ENCODE peak calls at places on chromosomes 6 and 20, in four cellular contexts. K is fibroblast of mammary gland; E is lower lobe of right lung; Y is CD8-positive, alpha-beta memory T cell. X is an unnamed sample.

GRCh38 chr6:107708435-107708834 is 115.7 kb downstream of the SCML4 start:
- DNase-seq in K (no peak), E (no peak), Y (no peak), X (no peak)

GRCh38 chr6:85405175-85405852 is 44.6 kb upstream of the NT5E start:
- DNase-seq in K (peak; percentile 37), E (no peak), Y (peak; percentile 15), X (peak; percentile 17)

GRCh38 chr20:10771435-10772140 is 97.8 kb upstream of the JAG1 start:
- DNase-seq in K (no peak), E (no peak), Y (no peak), X (no peak)

GRCh38 chr20:45061244-45061643 is 39.7 kb downstream of the KCNS1 start:
- DNase-seq in K (peak; percentile 90), E (no peak), Y (no peak), X (peak; percentile 95)

GRCh38 chr6:15411766-15412165 is 165.9 kb downstream of the JARID2 start:
- DNase-seq in K (no peak), E (no peak), Y (no peak), X (no peak)

GRCh38 chr6:54980511-54981275 is 134.1 kb downstream of the FAM83B start:
- DNase-seq in K (peak; percentile 69), E (no peak), Y (no peak), X (peak; percentile 53)

GRCh38 chr6:153484056-153484455 is 353.0 kb upstream of the RGS17 start:
- DNase-seq in K (no peak), E (no peak), Y (no peak), X (no peak)

GRCh38 chr20:10936786-10937185 is 263.0 kb upstream of the JAG1 start:
- DNase-seq in K (no peak), E (no peak), Y (no peak), X (no peak)

GRCh38 chr6:105019285-105019684 is 62.4 kb downstream of the LIN28B start:
- DNase-seq in K (no peak), E (no peak), Y (no peak), X (no peak)

GRCh38 chr6:27188206-27188884 is 59.2 kb upstream of the PRSS16 start:
- DNase-seq in K (peak; percentile 78), E (peak; percentile 59), Y (no peak), X (peak; percentile 91)

GRCh38 chr6:94751641-94752329 is 825.5 kb upstream of the MANEA start:
- DNase-seq in K (no peak), E (no peak), Y (no peak), X (no peak)

GRCh38 chr6:135090819-135091218 is 36.2 kb upstream of the HBS1L start:
- DNase-seq in K (no peak), E (no peak), Y (no peak), X (no peak)

GRCh38 chr6:159716247-159717086 is 10.8 kb upstream of the WTAP start:
- DNase-seq in K (peak; percentile 99), E (no peak), Y (no peak), X (peak; percentile 98)

GRCh38 chr6:14822689-14823088 is 423.2 kb upstream of the JARID2 start:
- DNase-seq in K (peak; percentile 67), E (no peak), Y (no peak), X (peak; percentile 22)

GRCh38 chr6:42796171-42796570 is 14.3 kb downstream of the BICRAL start:
- DNase-seq in K (no peak), E (no peak), Y (no peak), X (no peak)

GRCh38 chr20:17611540-17612286 is 41.8 kb downstream of the DSTN start:
- DNase-seq in K (peak; percentile 30), E (peak; percentile 58), Y (no peak), X (peak; percentile 67)

GRCh38 chr6:11606287-11606686 is 68.7 kb downstream of the TMEM170B start:
- DNase-seq in K (no peak), E (no peak), Y (no peak), X (no peak)

GRCh38 chr6:11608600-11609323 is 71.2 kb downstream of the TMEM170B start:
- DNase-seq in K (no peak), E (no peak), Y (no peak), X (no peak)

GRCh38 chr6:11609324-11610071 is 71.9 kb downstream of the TMEM170B start:
- DNase-seq in K (peak; percentile 38), E (peak; percentile 55), Y (no peak), X (peak; percentile 96)

GRCh38 chr6:11605507-11605905 is 68.0 kb downstream of the TMEM170B start:
- DNase-seq in K (no peak), E (no peak), Y (no peak), X (no peak)

DNA sequence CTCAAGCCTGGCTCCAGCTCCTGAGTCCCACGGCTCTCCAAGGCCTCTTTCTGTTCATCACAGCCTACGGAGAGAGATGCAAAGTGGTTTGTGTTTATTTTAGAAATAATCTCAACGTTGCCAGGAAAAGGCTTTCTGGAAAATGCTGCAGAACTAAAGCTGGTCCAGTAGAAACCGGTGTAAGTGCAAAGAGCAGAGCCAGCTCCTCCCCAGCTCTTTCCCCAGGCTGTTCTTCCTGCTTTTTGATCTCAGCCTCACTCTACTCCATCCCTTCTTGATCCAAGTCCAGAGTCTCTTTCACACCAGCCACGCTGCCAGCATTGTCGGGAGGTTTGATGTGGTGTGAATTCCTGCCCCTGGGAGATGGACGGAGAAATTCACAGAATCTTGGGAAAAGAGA is 69.8 kb downstream of the TMEM170B start:
- DNase-seq in K (no peak), E (no peak), Y (no peak), X (no peak)
- H3K4me3 ChIP-seq in K (no peak overlapping the region), E (no peak overlapping the region), Y (no peak overlapping the region), X (no peak overlapping the region)

DNA sequence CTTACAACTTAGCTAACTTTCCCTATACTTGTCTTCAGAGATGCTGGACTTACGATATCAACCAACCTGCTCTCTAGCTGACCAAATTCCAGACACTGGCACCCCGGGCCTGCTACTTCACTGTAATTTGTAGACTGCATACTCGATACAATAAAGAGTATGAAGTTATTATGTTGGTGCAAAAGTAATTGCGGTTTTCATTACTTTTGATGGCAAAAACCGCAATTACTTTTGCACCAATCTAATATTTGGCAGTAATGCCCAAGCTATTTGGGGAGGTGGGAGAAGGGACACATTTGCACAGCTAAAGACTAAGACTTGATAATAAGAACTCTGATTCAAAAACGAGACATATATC is 34.9 kb upstream of the ARHGAP18 start:
- DNase-seq in K (no peak), E (no peak), Y (no peak), X (no peak)
- H3K4me3 ChIP-seq in K (no peak overlapping the region), E (no peak overlapping the region), Y (no peak overlapping the region), X (no peak overlapping the region)

DNA sequence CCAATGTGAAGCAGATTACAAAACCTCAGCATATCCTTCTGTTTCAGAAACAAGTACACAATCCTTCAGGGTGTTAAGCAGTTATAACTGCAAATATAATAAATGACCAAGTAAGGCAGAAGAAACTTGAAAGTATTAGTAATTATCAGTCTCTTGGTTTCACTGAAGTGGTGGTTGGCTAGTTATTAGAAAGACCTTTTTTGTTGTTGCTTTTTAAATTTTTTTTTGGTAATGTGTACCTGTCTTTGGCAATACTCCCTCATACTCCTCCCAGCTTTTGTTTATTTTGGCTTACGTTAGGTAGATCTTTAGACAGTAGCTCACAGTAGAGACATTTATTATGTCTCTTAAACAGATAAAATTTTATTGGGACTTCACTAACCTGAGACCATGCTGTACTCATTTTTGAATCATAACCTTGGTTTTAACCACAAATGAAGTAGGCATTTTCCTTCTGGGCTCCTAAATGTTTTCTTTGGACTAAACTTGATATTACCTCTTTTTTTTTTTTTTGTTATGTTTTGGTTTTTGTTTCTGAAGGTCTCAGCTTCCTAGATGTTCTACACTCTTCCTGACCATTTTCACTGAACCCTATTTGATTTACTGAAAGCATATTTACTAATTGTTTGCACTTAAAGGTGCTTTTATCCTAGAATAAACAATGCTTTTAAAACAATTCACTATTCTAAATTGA is 6.4 kb downstream of the CD2AP start:
- DNase-seq in K (peak; percentile 71), E (no peak), Y (no peak), X (peak; percentile 65)
- H3K4me3 ChIP-seq in K (no peak overlapping the region), E (no peak overlapping the region), Y (no peak overlapping the region), X (peak overlapping the region; percentile 60)

GRCh38 chr20:23166563-23166962 is 80.4 kb upstream of the CD93 start:
- DNase-seq in K (no peak), E (no peak), Y (no peak), X (no peak)

GRCh38 chr20:23164176-23164601 is 78.1 kb upstream of the CD93 start:
- DNase-seq in K (no peak), E (no peak), Y (no peak), X (no peak)

GRCh38 chr20:23165964-23166363 is 79.8 kb upstream of the CD93 start:
- DNase-seq in K (no peak), E (no peak), Y (no peak), X (no peak)

GRCh38 chr20:23165307-23165750 is 79.2 kb upstream of the CD93 start:
- DNase-seq in K (no peak), E (peak; percentile 20), Y (no peak), X (no peak)

DNA sequence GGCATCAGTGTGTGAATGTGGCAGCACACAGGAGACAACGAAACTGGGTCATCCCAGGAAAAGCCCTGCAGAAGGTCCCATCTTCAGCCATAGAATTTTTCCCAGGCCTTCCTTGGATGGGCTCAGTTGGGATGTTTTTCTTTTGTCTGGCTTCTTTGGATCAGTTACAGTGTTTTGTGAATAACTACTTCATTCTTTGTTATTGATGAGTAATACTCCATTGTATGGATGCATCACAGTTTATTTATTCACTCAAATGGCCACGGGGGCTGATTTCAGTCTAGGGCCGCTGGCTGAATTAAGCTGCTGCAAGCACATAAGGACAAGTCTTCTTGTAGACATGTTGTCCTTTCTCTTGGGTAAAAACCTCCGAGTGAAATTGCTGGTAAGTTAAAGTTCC is 81.3 kb upstream of the CD93 start:
- DNase-seq in K (peak; percentile 61), E (no peak), Y (no peak), X (peak; percentile 60)
- H3K4me3 ChIP-seq in K (no peak overlapping the region), E (no peak overlapping the region), Y (no peak overlapping the region), X (no peak overlapping the region)

GRCh38 chr20:4266183-4266582 is 250.8 kb upstream of the RNF24 start:
- DNase-seq in K (no peak), E (no peak), Y (no peak), X (no peak)
- H3K4me3 ChIP-seq in K (no peak overlapping the region), E (no peak overlapping the region), Y (no peak overlapping the region), X (no peak overlapping the region)

GRCh38 chr20:21832442-21833152 is 127.1 kb downstream of the PAX1 start:
- DNase-seq in K (peak; percentile 27), E (no peak), Y (no peak), X (no peak)
- H3K4me3 ChIP-seq in K (no peak overlapping the region), E (no peak overlapping the region), Y (no peak overlapping the region), X (no peak overlapping the region)

X was measured in GM23248.